ENCODE peak calls at places on chromosomes 16 and 17, in nine cellular contexts. One of them, this sample, is unnamed.

GRCh38 chr17:41957058-41957868 is 9.3 kb upstream of the CNP start:
- DNase-seq in neural crest cell: no peak
- DNase-seq in anterior cingulate cortex: no peak
- DNase-seq in DMS 273 treated with DMSO at 0.1 percent for 48 hours: no peak
- DNase-seq in aorta: no peak
- DNase-seq in AG04449: no peak
- DNase-seq in activated CD4-positive, alpha-beta T cell treated with anti-CD3 and anti-CD28 coated beads, Interleukin-2, amount 50 U/mL, for 24 hours: no peak
- DNase-seq in COLO829: no peak
- DNase-seq in AML-193: peak; percentile 16
- DNase-seq in this sample: no peak

GRCh38 chr17:45277992-45278391 is 16.1 kb upstream of the SPATA32 start:
- DNase-seq in neural crest cell: no peak
- DNase-seq in anterior cingulate cortex: no peak
- DNase-seq in DMS 273 treated with DMSO at 0.1 percent for 48 hours: no peak
- DNase-seq in aorta: no peak
- DNase-seq in AG04449: no peak
- DNase-seq in activated CD4-positive, alpha-beta T cell treated with anti-CD3 and anti-CD28 coated beads, Interleukin-2, amount 50 U/mL, for 24 hours: no peak
- DNase-seq in COLO829: no peak
- DNase-seq in AML-193: no peak
- DNase-seq in this sample: no peak

GRCh38 chr16:80947239-80947638 is 59.4 kb downstream of the CMC2 start:
- DNase-seq in neural crest cell: no peak
- DNase-seq in anterior cingulate cortex: no peak
- DNase-seq in DMS 273 treated with DMSO at 0.1 percent for 48 hours: no peak
- DNase-seq in aorta: no peak
- DNase-seq in AG04449: no peak
- DNase-seq in activated CD4-positive, alpha-beta T cell treated with anti-CD3 and anti-CD28 coated beads, Interleukin-2, amount 50 U/mL, for 24 hours: no peak
- DNase-seq in COLO829: no peak
- DNase-seq in AML-193: no peak
- DNase-seq in this sample: no peak

GRCh38 chr16:86088287-86088686 is 189.3 kb downstream of the IRF8 start:
- DNase-seq in neural crest cell: no peak
- DNase-seq in anterior cingulate cortex: no peak
- DNase-seq in DMS 273 treated with DMSO at 0.1 percent for 48 hours: no peak
- DNase-seq in aorta: peak; percentile 5
- DNase-seq in AG04449: no peak
- DNase-seq in activated CD4-positive, alpha-beta T cell treated with anti-CD3 and anti-CD28 coated beads, Interleukin-2, amount 50 U/mL, for 24 hours: no peak
- DNase-seq in COLO829: no peak
- DNase-seq in AML-193: no peak
- DNase-seq in this sample: no peak

GRCh38 chr17:40980594-40980993 is 3.5 kb downstream of the KRT40 start:
- DNase-seq in neural crest cell: no peak
- DNase-seq in anterior cingulate cortex: no peak
- DNase-seq in DMS 273 treated with DMSO at 0.1 percent for 48 hours: no peak
- DNase-seq in aorta: no peak
- DNase-seq in AG04449: no peak
- DNase-seq in activated CD4-positive, alpha-beta T cell treated with anti-CD3 and anti-CD28 coated beads, Interleukin-2, amount 50 U/mL, for 24 hours: no peak
- DNase-seq in COLO829: no peak
- DNase-seq in AML-193: no peak
- DNase-seq in this sample: no peak

GRCh38 chr16:53636978-53637377 is 66.7 kb downstream of the RPGRIP1L start:
- DNase-seq in neural crest cell: no peak
- DNase-seq in anterior cingulate cortex: no peak
- DNase-seq in DMS 273 treated with DMSO at 0.1 percent for 48 hours: no peak
- DNase-seq in aorta: no peak
- DNase-seq in AG04449: no peak
- DNase-seq in activated CD4-positive, alpha-beta T cell treated with anti-CD3 and anti-CD28 coated beads, Interleukin-2, amount 50 U/mL, for 24 hours: no peak
- DNase-seq in COLO829: no peak
- DNase-seq in AML-193: no peak
- DNase-seq in this sample: no peak

GRCh38 chr17:79721993-79722671 is 8.6 kb upstream of the ENPP7 start:
- DNase-seq in neural crest cell: no peak
- DNase-seq in anterior cingulate cortex: no peak
- DNase-seq in DMS 273 treated with DMSO at 0.1 percent for 48 hours: no peak
- DNase-seq in aorta: no peak
- DNase-seq in AG04449: no peak
- DNase-seq in activated CD4-positive, alpha-beta T cell treated with anti-CD3 and anti-CD28 coated beads, Interleukin-2, amount 50 U/mL, for 24 hours: no peak
- DNase-seq in COLO829: peak; percentile 42
- DNase-seq in AML-193: peak; percentile 43
- DNase-seq in this sample: no peak

GRCh38 chr16:70715113-70715711 is 29.4 kb upstream of the MTSS2 start:
- DNase-seq in neural crest cell: no peak
- DNase-seq in anterior cingulate cortex: peak; percentile 72
- DNase-seq in DMS 273 treated with DMSO at 0.1 percent for 48 hours: peak; percentile 93
- DNase-seq in aorta: peak; percentile 98
- DNase-seq in AG04449: peak; percentile 89
- DNase-seq in activated CD4-positive, alpha-beta T cell treated with anti-CD3 and anti-CD28 coated beads, Interleukin-2, amount 50 U/mL, for 24 hours: no peak
- DNase-seq in COLO829: peak; percentile 57
- DNase-seq in AML-193: no peak
- DNase-seq in this sample: no peak

This sample was measured in natural killer cell.